ENCODE peak calls at places on chromosome 22, in seven cellular contexts. V is fibroblast of the aortic adventitia, Q is AG04449, C is H1, M is uterus, K is cardiac fibroblast, O is upper lobe of right lung. J is an unnamed sample.

GRCh38 chr22:23509571-23510302 is 70.4 kb downstream of the IGLL1 start:
- DNase-seq in V (peak), M (no peak), Q (peak), C (no peak), O (no peak), K (peak), J (no peak)

GRCh38 chr22:24107668-24108067 is 73.6 kb upstream of the SUSD2 start:
- DNase-seq in K (peak), Q (peak), V (peak), C (no peak), O (no peak), M (peak), J (peak)

GRCh38 chr22:23065069-23065451 is 5.3 kb upstream of the GNAZ start:
- DNase-seq in C (no peak), K (no peak), Q (no peak), O (peak), M (peak), V (no peak), J (no peak)

GRCh38 chr22:33380789-33381530 is 322.8 kb upstream of the SYN3 start:
- DNase-seq in Q (peak), O (no peak), M (no peak), K (peak), V (peak), C (no peak), J (peak)

GRCh38 chr22:29394931-29395581 is 6.7 kb upstream of the AP1B1 start:
- DNase-seq in C (peak), K (peak), O (peak), V (peak), Q (no peak), M (peak), J (peak)

GRCh38 chr22:43376765-43377485 is 33.8 kb upstream of the SCUBE1 start:
- DNase-seq in V (peak), O (no peak), C (no peak), K (no peak), Q (no peak), M (no peak), J (no peak)

GRCh38 chr22:28019881-28020861 is 101.1 kb upstream of the PITPNB start:
- DNase-seq in M (peak), Q (no peak), V (peak), C (peak), K (peak), O (peak), J (no peak)

GRCh38 chr22:43088616-43088978 is 594 bp downstream of the TTLL1 start:
- DNase-seq in Q (no peak), O (no peak), M (no peak), V (peak), K (no peak), C (no peak), J (no peak)

GRCh38 chr22:39414886-39415285 is 15.3 kb downstream of the TAB1 start:
- DNase-seq in C (no peak), O (no peak), Q (no peak), K (no peak), M (no peak), V (no peak), J (no peak)

GRCh38 chr22:39173787-39174497 is 21.5 kb upstream of the CBX7 start:
- DNase-seq in Q (no peak), K (no peak), O (no peak), M (no peak), V (no peak), C (no peak), J (no peak)

GRCh38 chr22:39405346-39406085 is 5.9 kb downstream of the TAB1 start:
- DNase-seq in C (no peak), O (no peak), K (peak), V (peak), M (peak), Q (no peak), J (no peak)

GRCh38 chr22:30575011-30575671 is 676 bp upstream of the GAL3ST1 start:
- DNase-seq in V (peak), C (no peak), M (peak), Q (no peak), K (peak), O (no peak), J (no peak)

GRCh38 chr22:33180371-33180770 is 122.2 kb upstream of the SYN3 start:
- DNase-seq in Q (no peak), K (no peak), V (no peak), O (no peak), C (no peak), M (no peak), J (no peak)

GRCh38 chr22:29072193-29072978 is 449 bp upstream of the KREMEN1 start:
- DNase-seq in C (peak), Q (no peak), M (peak), O (peak), V (peak), K (peak), J (no peak)

GRCh38 chr22:39237276-39238123 is 7.3 kb downstream of the PDGFB start:
- DNase-seq in O (no peak), C (no peak), Q (no peak), K (no peak), M (no peak), V (no peak), J (no peak)

GRCh38 chr22:29524440-29525191 is 28.9 kb downstream of the THOC5 start:
- DNase-seq in Q (no peak), C (peak), V (peak), O (no peak), K (peak), M (no peak), J (no peak)

GRCh38 chr22:49027122-49027670 is 800.5 kb downstream of the BRD1 start:
- DNase-seq in O (no peak), M (no peak), Q (no peak), V (no peak), C (no peak), K (no peak), J (no peak)

GRCh38 chr22:34055525-34056200 is 135.4 kb upstream of the LARGE1 start:
- DNase-seq in C (peak), V (no peak), Q (no peak), M (no peak), O (no peak), K (peak), J (no peak)

GRCh38 chr22:17387356-17387755 is 18.1 kb downstream of the CECR2 start:
- DNase-seq in K (no peak), V (no peak), Q (no peak), M (no peak), O (no peak), C (no peak), J (no peak)

GRCh38 chr22:48842583-48842945 is 985.1 kb downstream of the BRD1 start:
- DNase-seq in O (no peak), V (no peak), Q (no peak), C (no peak), M (no peak), K (no peak), J (no peak)

GRCh38 chr22:49160261-49161001 is 667.2 kb downstream of the BRD1 start:
- DNase-seq in Q (no peak), O (peak), K (no peak), M (no peak), V (no peak), C (no peak), J (no peak)

GRCh38 chr22:21718492-21718891 is 17.1 kb downstream of the YPEL1 start:
- DNase-seq in V (no peak), Q (no peak), O (no peak), C (no peak), M (no peak), K (no peak), J (no peak)

GRCh38 chr22:48902001-48902869 is 925.4 kb downstream of the BRD1 start:
- DNase-seq in M (no peak), C (no peak), K (no peak), V (no peak), O (peak), Q (no peak), J (no peak)

GRCh38 chr22:37462426-37462825 is 23.8 kb downstream of the MFNG start:
- DNase-seq in O (no peak), M (no peak), C (no peak), V (no peak), Q (no peak), K (no peak), J (no peak)

GRCh38 chr22:46267431-46268279 is at the start of gene TTC38:
- DNase-seq in O (peak), M (peak), C (peak), Q (no peak), V (peak), K (peak), J (no peak)

GRCh38 chr22:46260038-46260437 is 3.1 kb downstream of the PKDREJ start:
- DNase-seq in M (no peak), O (no peak), V (no peak), C (no peak), Q (no peak), K (no peak), J (no peak)

GRCh38 chr22:46259374-46259773 is 3.8 kb downstream of the PKDREJ start:
- DNase-seq in M (no peak), C (no peak), O (no peak), Q (no peak), V (no peak), K (no peak), J (no peak)

GRCh38 chr22:46263208-46263575 is at the start of gene PKDREJ:
- DNase-seq in V (no peak), M (no peak), Q (no peak), K (no peak), C (peak), O (no peak), J (no peak)

DNA sequence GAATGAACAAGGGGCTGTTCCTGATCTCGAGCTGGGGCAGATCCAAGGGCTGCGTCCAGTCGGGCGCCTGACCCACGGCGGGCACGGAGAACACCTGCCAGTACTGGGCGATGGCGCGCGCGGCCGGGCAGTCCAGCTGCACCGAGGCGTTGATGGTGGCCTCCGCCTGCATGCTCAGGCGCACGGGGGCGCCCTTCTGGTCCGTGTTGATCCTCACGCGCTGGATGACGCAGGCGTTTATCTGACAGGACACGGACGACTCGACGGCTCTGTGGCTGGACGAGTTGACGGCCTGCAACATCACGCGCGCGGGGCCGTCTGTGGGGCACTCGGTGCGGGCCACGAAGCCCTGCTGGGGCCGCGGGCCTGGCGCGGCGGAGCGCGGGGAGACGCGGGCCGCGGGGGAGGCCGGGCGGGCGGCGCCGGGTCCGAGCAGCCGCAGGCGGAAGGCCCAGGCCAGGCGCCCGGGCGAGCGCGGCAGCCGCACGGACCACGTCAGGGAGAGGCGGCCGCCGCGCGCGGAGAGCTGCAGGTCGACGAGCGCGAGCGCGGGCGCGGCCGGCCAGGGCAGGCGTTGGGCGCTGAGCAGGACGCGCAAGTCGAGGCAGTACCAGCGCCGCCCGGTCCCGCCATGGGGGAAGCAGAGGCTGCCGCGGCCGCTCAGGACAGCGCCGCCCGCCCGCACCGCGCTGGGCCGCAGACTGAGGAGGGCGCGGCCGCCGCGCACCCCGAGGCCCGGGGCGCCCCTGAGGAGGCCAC is 515 bp downstream of the PKDREJ start:
- DNase-seq in V (peak), O (peak), C (peak), Q (no peak), M (peak), K (peak), J (no peak)
- H3K4me3 ChIP-seq in V (no peak), O (no peak), C (peak), Q (no peak), M (peak), K (no peak), J (no peak)

DNA sequence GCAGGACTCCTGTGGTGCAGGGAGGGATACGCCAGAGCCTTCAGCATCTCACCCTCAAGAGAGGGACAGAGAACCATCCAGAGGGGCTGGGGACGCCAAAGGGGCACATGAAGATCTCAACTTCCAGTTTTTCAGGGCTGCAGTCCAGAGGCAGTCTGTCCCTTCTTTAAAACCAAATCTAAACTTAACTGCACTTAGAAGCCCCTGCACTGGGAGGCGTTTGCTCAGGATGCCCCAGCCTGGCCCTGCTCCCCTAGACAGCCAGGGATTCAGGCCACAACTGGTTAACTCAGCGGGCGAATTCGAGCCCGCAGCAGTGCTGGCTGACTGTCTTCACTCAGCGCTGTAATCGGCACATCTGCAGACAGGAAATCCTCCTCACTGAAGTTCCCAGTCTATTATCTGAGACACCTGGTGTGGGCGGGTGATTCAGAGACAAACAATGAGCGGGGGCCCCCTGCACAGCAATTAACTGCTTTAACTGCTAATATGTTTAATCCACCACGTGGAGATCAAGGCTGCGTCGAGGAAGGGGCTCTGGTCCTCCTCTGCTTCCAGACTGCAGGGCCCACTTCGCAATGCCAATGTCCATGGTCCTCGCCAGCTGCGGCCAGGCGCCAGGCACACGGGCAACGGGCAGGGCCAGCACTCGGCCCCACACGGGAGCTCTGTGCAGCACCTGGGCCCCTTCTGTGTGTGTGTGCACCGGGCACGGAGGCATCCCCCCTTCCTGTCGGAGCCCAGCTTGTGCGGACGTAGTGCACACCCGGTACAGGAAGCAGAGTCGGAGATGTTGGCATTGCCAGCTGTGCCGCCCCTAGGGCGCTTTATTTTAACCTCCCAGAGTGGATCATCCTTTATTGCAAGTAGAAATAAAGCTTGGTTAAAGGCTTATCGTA is 36.9 kb upstream of the GNB1L start:
- DNase-seq in Q (no peak), V (peak), M (peak), K (peak), O (no peak), C (no peak), J (peak)
- TF ChIP-seq CTCF in Q (no peak), V (no peak), M (no peak), K (no peak), O (no peak), C (peak), J (peak)

GRCh38 chr22:40855960-40856512 is 403 bp downstream of the ST13 start:
- DNase-seq in C (no peak), K (peak), Q (no peak), V (peak), M (no peak), O (no peak), J (no peak)

GRCh38 chr22:40856513-40857308 is at the start of the genes ST13 and XPNPEP3:
- DNase-seq in Q (peak), M (peak), K (peak), V (peak), O (peak), C (peak), J (peak)

GRCh38 chr22:40855104-40855959 is 1.1 kb downstream of the ST13 start:
- DNase-seq in M (peak), C (no peak), V (peak), Q (no peak), O (no peak), K (peak), J (no peak)

GRCh38 chr22:40853330-40853729 is 3.1 kb downstream of the ST13 start:
- DNase-seq in K (no peak), O (no peak), C (no peak), M (no peak), V (no peak), Q (no peak), J (no peak)

GRCh38 chr22:40853961-40854360 is 2.5 kb downstream of the ST13 start:
- DNase-seq in V (no peak), M (no peak), K (no peak), Q (no peak), O (no peak), C (no peak), J (no peak)
- H3K4me3 ChIP-seq in V (peak), M (peak), K (no peak), Q (peak), O (peak), C (no peak), J (peak)

DNA sequence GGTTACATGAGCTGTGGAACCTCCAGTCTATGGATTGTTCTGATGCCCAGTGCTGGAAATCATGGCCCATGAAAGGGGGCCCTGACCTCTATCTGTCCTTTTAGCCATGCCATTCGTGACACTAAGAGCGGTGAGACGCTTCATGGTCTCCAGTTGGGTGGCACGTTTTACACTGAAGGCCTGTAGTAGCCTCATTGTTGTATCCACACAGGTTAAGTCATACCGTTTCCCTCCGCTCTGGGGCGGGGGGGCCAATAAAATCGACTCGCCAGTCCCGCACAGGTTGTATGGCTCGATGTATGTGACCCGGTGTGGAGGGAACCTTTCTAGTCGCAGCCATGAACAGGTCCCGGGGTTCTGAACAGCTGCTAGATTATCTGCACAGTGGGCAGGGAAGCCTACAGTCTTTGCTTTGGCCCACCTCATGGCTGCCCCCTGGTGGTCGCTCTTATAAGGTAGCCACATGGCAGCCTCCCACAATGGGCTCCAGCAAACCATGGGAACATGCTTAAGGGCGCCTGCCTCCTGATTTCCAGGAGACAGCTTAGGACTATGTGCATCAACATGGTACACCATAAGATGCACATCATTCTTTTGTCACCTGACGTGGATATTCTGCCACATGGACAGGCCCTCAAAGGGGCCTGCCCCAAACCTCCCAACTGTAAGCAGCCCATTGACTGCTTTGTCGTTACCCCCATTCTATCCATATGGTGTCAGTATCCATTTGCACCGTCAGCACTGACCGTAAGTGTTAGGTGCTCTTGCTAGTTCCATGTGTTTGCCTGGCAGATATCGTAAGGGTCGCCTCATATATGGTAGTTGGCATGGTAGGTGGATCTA is 19.7 kb upstream of the APOL3 start:
- DNase-seq in C (peak), M (peak), V (peak), O (peak), K (peak), Q (no peak), J (no peak)
- TF ChIP-seq CTCF in C (peak), M (peak), V (peak), O (peak), K (peak), Q (peak), J (peak)

GRCh38 chr22:20571078-20571503 is 63.7 kb downstream of the MED15 start:
- DNase-seq in V (no peak), O (no peak), Q (no peak), C (no peak), M (no peak), K (no peak), J (no peak)
- H3K4me3 ChIP-seq in V (no peak), O (no peak), Q (no peak), C (no peak), M (no peak), K (no peak), J (no peak)

GRCh38 chr22:45206233-45206632 is 34.5 kb downstream of the KIAA0930 start:
- DNase-seq in M (no peak), C (no peak), V (no peak), K (no peak), O (no peak), Q (no peak), J (no peak)
- TF ChIP-seq CTCF in M (no peak), C (no peak), V (no peak), K (no peak), O (no peak), Q (no peak), J (no peak)

DNA sequence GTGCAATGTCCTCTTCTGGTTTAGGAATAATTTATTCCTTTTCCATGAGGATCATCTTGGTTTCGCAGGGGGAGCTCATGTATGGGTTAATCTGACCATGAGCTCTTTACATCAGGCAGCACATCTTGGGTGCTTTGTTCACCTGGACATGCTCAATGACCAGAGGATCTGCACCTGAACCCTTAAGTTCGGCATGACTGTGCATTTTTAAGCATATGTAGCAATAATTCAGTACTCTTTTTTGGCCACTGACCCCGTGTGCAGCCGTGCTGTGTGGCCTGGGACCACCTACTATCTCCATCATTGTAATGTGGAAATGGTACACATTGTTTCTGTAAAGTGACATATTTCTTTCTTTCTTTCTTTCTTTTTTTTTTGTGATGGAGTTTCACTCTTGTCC is 62.9 kb downstream of the DEPDC5 start:
- DNase-seq in K (no peak), M (no peak), V (no peak), C (no peak), O (no peak), Q (no peak), J (no peak)
- H3K4me3 ChIP-seq in K (no peak), M (no peak), V (no peak), C (no peak), O (no peak), Q (no peak), J (no peak)